ENCODE peak calls at places on chromosomes 16 and 17, in four cellular contexts. F, O, G and Y are unnamed samples.

GRCh38 chr16:81616321-81617020 is 162.6 kb upstream of the PLCG2 start:
- DNase-seq in F (peak; percentile 19), O (peak; percentile 15), G (peak; percentile 71), Y (no peak)

GRCh38 chr17:1873418-1873817 is 43.6 kb downstream of the RPA1 start:
- DNase-seq in F (no peak), O (no peak), G (peak; percentile 73), Y (no peak)

GRCh38 chr17:4914009-4914408 is 11.1 kb upstream of the CHRNE start:
- DNase-seq in F (no peak), O (no peak), G (no peak), Y (no peak)

GRCh38 chr16:29926675-29927522 is 873 bp upstream of the KCTD13 start:
- DNase-seq in F (no peak), O (no peak), G (no peak), Y (no peak)

GRCh38 chr17:82551779-82552457 is 32.4 kb downstream of the FOXK2 start:
- DNase-seq in F (peak; percentile 18), O (peak; percentile 20), G (peak; percentile 88), Y (no peak)

GRCh38 chr17:76791053-76791980 is 53.4 kb downstream of the MFSD11 start:
- DNase-seq in F (peak; percentile 6), O (peak; percentile 22), G (peak; percentile 41), Y (no peak)

GRCh38 chr17:36703860-36704266 is 102.5 kb downstream of the MRM1 start:
- DNase-seq in F (no peak), O (no peak), G (peak; percentile 52), Y (no peak)

GRCh38 chr16:46996952-46997458 is 23.5 kb upstream of the DNAJA2 start:
- DNase-seq in F (no peak), O (no peak), G (no peak), Y (no peak)

GRCh38 chr16:17305694-17306093 is 165.1 kb downstream of the XYLT1 start:
- DNase-seq in F (no peak), O (no peak), G (peak; percentile 60), Y (no peak)

GRCh38 chr17:19705771-19706770 is 10.3 kb downstream of the SLC47A2 start:
- DNase-seq in F (no peak), O (no peak), G (peak; percentile 26), Y (no peak)

GRCh38 chr16:84834403-84834772 is 14.6 kb downstream of the CRISPLD2 start:
- DNase-seq in F (no peak), O (no peak), G (no peak), Y (no peak)

GRCh38 chr16:26749072-26749471 is 317.7 kb upstream of the C16orf82 start:
- DNase-seq in F (no peak), O (no peak), G (no peak), Y (no peak)

GRCh38 chr16:2088192-2088631 is 40.4 kb downstream of the TSC2 start:
- DNase-seq in F (no peak), O (no peak), G (no peak), Y (no peak)

GRCh38 chr17:73430165-73430680 is 118.4 kb upstream of the CDC42EP4 start:
- DNase-seq in F (no peak), O (no peak), G (no peak), Y (no peak)

GRCh38 chr17:74860229-74860998 is 729 bp upstream of the GRIN2C start:
- DNase-seq in F (no peak), O (no peak), G (peak; percentile 62), Y (no peak)

GRCh38 chr17:61537264-61537771 is 53.7 kb downstream of the NACA2 start:
- DNase-seq in F (no peak), O (no peak), G (no peak), Y (no peak)

GRCh38 chr17:64315032-64315490 is 52.0 kb upstream of the TEX2 start:
- DNase-seq in F (no peak), O (no peak), G (no peak), Y (no peak)

GRCh38 chr16:22103371-22103890 is 11.1 kb downstream of the VWA3A start:
- DNase-seq in F (no peak), O (no peak), G (no peak), Y (no peak)

GRCh38 chr17:6708357-6708961 is 4.7 kb downstream of the SLC13A5 start:
- DNase-seq in F (no peak), O (no peak), G (no peak), Y (no peak)

GRCh38 chr16:72952404-72953301 is 95.3 kb downstream of the ZFHX3 start:
- DNase-seq in F (no peak), O (no peak), G (no peak), Y (no peak)

GRCh38 chr17:38538906-38539305 is 66.8 kb downstream of the SRCIN1 start:
- DNase-seq in F (no peak), O (no peak), G (no peak), Y (no peak)

GRCh38 chr16:28180660-28181556 is 30.9 kb downstream of the XPO6 start:
- DNase-seq in F (no peak), O (peak; percentile 21), G (no peak), Y (no peak)

GRCh38 chr17:63848834-63849689 is 6.6 kb upstream of the SMARCD2 start:
- DNase-seq in F (peak; percentile 96), O (no peak), G (peak; percentile 96), Y (peak; percentile 85)

GRCh38 chr16:68344252-68344651 is 33.4 kb downstream of the PRMT7 start:
- DNase-seq in F (no peak), O (no peak), G (no peak), Y (no peak)

GRCh38 chr17:20966869-20967268 is 75.9 kb downstream of the USP22 start:
- DNase-seq in F (no peak), O (no peak), G (peak; percentile 53), Y (no peak)